ENCODE peak calls at places on chromosomes 16 and 17, in six cellular contexts. P is sigmoid colon, N is uterus, U is aorta, R is adipocyte, K is heart left ventricle. F is an unnamed sample. For H3K4me1, the result is how much of the 10 kb centered on the place peaks cover.

GRCh38 chr16:10906914-10907756 is 30.1 kb downstream of the CIITA start:
- DNase-seq in P (no peak), N (no peak), U (no peak), R (no peak), K (peak), F (no peak)

GRCh38 chr17:69473801-69474170 is 59.3 kb downstream of the MAP2K6 start:
- DNase-seq in P (no peak), N (no peak), U (no peak), R (peak), K (no peak), F (no peak)

GRCh38 chr17:68733241-68734176 is 132.3 kb upstream of the FAM20A start:
- DNase-seq in P (no peak), N (no peak), U (peak), R (peak), K (no peak), F (no peak)

GRCh38 chr17:74514632-74515035 is 16.6 kb downstream of the CD300LB start:
- DNase-seq in P (peak), N (no peak), U (no peak), R (peak), K (no peak), F (no peak)

GRCh38 chr17:68346448-68346847 is 55.2 kb downstream of the ARSG start:
- DNase-seq in P (no peak), N (no peak), U (peak), R (no peak), K (peak), F (no peak)

GRCh38 chr16:2692948-2693651 is 10.8 kb downstream of the KCTD5 start:
- DNase-seq in P (no peak), N (no peak), U (no peak), R (no peak), K (peak), F (no peak)

GRCh38 chr17:72816406-72816805 is 276.1 kb downstream of the SLC39A11 start:
- DNase-seq in P (no peak), N (no peak), U (no peak), R (no peak), K (no peak), F (no peak)

GRCh38 chr17:78581304-78581703 is 4.1 kb upstream of the DNAH17 start:
- DNase-seq in P (no peak), N (no peak), U (no peak), R (no peak), K (no peak), F (no peak)

GRCh38 chr17:66268247-66268927 is 34.0 kb upstream of the PRKCA start:
- DNase-seq in P (no peak), N (peak), U (no peak), R (peak), K (no peak), F (no peak)

GRCh38 chr16:67448580-67448979 is 17.7 kb downstream of the HSD11B2 start:
- DNase-seq in P (no peak), N (no peak), U (no peak), R (no peak), K (no peak), F (no peak)

GRCh38 chr16:3165111-3165822 is 22.7 kb upstream of the OR1F1 start:
- DNase-seq in P (no peak), N (no peak), U (no peak), R (no peak), K (peak), F (no peak)

GRCh38 chr17:69936996-69937395 is 138.0 kb upstream of the KCNJ16 start:
- DNase-seq in P (no peak), N (no peak), U (no peak), R (no peak), K (no peak), F (no peak)

GRCh38 chr17:55272711-55273578 is 8.2 kb downstream of the HLF start:
- DNase-seq in P (no peak), N (no peak), U (no peak), R (no peak), K (no peak), F (no peak)
- H3K4me1 ChIP-seq in P (half or more), N (under half), U (under half), R (under half), K (under half), F (half or more)

DNA sequence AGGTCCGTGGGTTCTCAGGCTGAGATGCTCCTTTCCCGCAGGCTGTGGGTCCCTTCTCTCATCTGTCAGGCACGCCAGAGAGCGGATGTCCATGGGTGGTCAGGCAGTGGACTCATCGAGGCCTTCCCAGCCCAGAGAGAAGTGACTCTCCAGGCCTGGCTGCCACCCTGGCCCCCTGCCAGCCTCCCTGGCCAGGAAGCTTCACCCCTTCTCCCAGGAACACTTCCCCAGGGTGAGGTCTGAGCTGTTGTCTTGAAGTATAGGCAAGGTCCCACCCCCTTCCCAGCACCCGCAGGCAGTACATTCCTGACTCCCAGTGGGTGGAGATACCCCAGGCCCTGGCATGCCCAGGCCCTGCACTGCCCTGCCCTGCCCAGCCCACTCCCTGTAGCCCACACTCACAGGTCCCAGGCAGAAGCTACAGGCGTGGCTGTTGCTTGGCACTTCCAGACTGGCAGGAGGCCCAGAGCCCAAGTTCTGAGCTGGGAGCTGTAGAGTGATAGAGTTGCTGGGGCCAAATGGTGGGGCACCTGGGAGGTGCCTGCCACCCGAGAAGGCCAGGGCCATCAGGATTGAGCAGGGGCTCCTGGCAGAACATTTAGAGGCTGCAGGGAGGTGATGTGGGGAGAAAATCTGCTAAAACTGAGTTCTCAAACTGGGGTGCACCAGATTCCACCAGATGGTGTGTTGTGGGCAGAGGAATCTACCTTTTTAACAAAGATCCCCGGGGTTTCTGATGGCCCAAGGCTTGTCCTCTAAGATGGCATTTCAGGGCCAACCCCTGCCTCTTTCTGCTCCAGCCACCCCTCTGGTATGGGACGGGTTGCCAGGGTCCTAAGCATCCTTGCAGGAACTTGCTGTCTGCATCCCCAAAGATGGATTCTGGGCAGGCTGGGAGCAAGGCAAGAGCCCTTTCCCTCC is 6.7 kb downstream of the ITGA3 start:
- DNase-seq in P (peak), N (peak), U (peak), R (peak), K (peak), F (no peak)
- H3K4me1 ChIP-seq in P (half or more), N (under half), U (under half), R (half or more), K (half or more), F (half or more)

DNA sequence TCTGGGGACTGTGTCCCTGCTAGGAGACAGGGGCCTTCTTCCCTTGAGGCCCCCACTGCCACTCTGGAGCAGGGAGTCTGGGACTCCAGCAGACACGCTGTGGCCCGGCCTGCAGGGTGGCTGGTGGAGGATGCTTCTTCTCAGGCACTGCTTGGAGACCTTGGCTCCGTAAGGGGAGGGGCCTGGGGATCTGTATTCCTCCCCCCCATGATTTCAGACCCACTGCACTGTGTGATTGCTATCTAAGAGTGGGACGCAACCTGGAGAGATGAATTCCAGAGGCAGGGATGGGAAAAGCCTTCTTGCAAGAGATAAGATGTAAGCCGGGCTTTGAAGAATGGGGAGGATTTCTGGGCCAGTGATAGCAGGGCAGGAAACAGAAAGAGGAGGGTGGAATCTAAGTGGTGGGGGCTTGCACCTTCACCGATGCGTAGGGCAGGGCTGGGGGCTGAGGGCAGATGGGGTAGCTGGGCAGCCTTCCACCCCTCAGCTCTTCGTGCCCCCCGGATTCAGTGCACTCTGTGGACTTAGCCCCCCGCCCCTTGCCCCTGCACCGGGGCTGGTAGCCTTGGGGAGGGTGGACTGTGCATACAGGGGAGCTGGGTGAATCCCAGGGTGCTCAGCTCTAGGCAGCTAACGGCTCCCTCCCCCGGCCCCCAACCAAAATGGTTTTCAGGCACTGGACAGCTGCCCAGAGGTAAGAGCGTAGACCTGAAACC is 5.2 kb upstream of the GSE1 start:
- DNase-seq in P (no peak), N (no peak), U (no peak), R (no peak), K (no peak), F (no peak)
- H3K4me1 ChIP-seq in P (half or more), N (under half), U (under half), R (under half), K (under half), F (half or more)

GRCh38 chr16:50265716-50266336 is 525 bp upstream of the ADCY7 start:
- DNase-seq in P (peak), N (no peak), U (peak), R (no peak), K (peak), F (no peak)
- H3K4me1 ChIP-seq in P (under half), N (under half), U (under half), R (under half), K (half or more), F (under half)

GRCh38 chr17:63774982-63775290 is 966 bp downstream of the DDX42 start:
- DNase-seq in P (no peak), N (no peak), U (no peak), R (peak), K (no peak), F (no peak)
- H3K4me1 ChIP-seq in P (under half), N (under half), U (under half), R (under half), K (half or more), F (half or more)